ENCODE peak calls at places on chromosomes 5 and 9, in four cellular contexts. C, X, H and U are unnamed samples.

GRCh38 chr5:132046915-132047314 is 13.5 kb upstream of the IL3 start:
- DNase-seq in X (no peak), H (no peak), C (no peak), U (no peak)

GRCh38 chr9:127451681-127452480 is 571 bp downstream of the LRSAM1 start:
- DNase-seq in C (peak; percentile 66), X (peak; percentile 83), H (peak; percentile 47), U (peak; percentile 42)

GRCh38 chr5:168291281-168291960 is at the start of gene WWC1:
- DNase-seq in X (no peak), C (no peak), H (peak; percentile 31), U (peak; percentile 80)

GRCh38 chr9:129287595-129288305 is 109.7 kb upstream of the IER5L start:
- DNase-seq in C (no peak), X (no peak), H (no peak), U (no peak)

GRCh38 chr5:170442921-170443320 is 53.8 kb upstream of the KCNMB1 start:
- DNase-seq in C (no peak), X (no peak), H (no peak), U (no peak)

GRCh38 chr5:176535101-176535654 is 2.0 kb downstream of the RNF44 start:
- DNase-seq in H (peak; percentile 46), C (no peak), X (no peak), U (no peak)

GRCh38 chr9:6029581-6029980 is 14.2 kb upstream of the RANBP6 start:
- DNase-seq in X (no peak), H (no peak), C (no peak), U (no peak)

GRCh38 chr9:122190597-122191381 is 31.1 kb downstream of the MORN5 start:
- DNase-seq in C (no peak), H (no peak), X (no peak), U (no peak)

GRCh38 chr9:127490831-127491230 is 39.5 kb downstream of the LRSAM1 start:
- DNase-seq in C (no peak), H (no peak), X (no peak), U (no peak)

GRCh38 chr5:14071433-14071832 is 71.7 kb upstream of the TRIO start:
- DNase-seq in C (no peak), H (no peak), X (no peak), U (no peak)

GRCh38 chr5:172664018-172664417 is 23.0 kb downstream of the NEURL1B start:
- DNase-seq in H (no peak), X (no peak), C (no peak), U (no peak)

GRCh38 chr5:95244479-95244878 is 40.4 kb downstream of the MCTP1 start:
- DNase-seq in C (no peak), X (no peak), H (no peak), U (no peak)

GRCh38 chr5:147996379-147996778 is 67.4 kb upstream of the SPINK5 start:
- DNase-seq in C (no peak), X (no peak), H (no peak), U (no peak)

GRCh38 chr5:54760182-54760935 is 225.0 kb downstream of the ESM1 start:
- DNase-seq in H (no peak), X (no peak), C (no peak), U (no peak)

GRCh38 chr5:140673187-140673976 is at the start of gene DND1:
- DNase-seq in X (peak; percentile 35), C (no peak), H (no peak), U (no peak)

GRCh38 chr5:73917433-73917832 is 291.4 kb downstream of the ARHGEF28 start:
- DNase-seq in C (no peak), H (no peak), X (no peak), U (no peak)

GRCh38 chr9:31637861-31638260 is 746.6 kb upstream of the ACO1 start:
- DNase-seq in C (no peak), H (no peak), X (no peak), U (no peak)

GRCh38 chr9:86945868-86946711 is 1.2 kb downstream of the GAS1 start:
- DNase-seq in X (no peak), C (peak; percentile 16), H (no peak), U (peak; percentile 28)

GRCh38 chr9:93493949-93494348 is 40.6 kb upstream of the FAM120AOS start:
- DNase-seq in X (no peak), C (no peak), H (no peak), U (no peak)

GRCh38 chr9:134099123-134099761 is 31.4 kb upstream of the BRD3 start:
- DNase-seq in C (peak; percentile 56), X (peak; percentile 69), H (peak; percentile 24), U (peak; percentile 60)

GRCh38 chr9:136169495-136169894 is 35.4 kb downstream of the LHX3 start:
- DNase-seq in H (no peak), X (no peak), C (no peak), U (no peak)

GRCh38 chr5:57184322-57184721 is 10.5 kb downstream of the GPBP1 start:
- DNase-seq in C (no peak), X (peak; percentile 12), H (no peak), U (no peak)
- TF ChIP-seq SPI1 in C (no peak), X (no peak), H (no peak), U (no peak)

GRCh38 chr9:79584655-79584982 is 12.9 kb downstream of the TLE4 start:
- DNase-seq in H (no peak), C (no peak), X (no peak), U (no peak)
- TF ChIP-seq SPI1 in H (no peak), C (no peak), X (no peak), U (no peak)

GRCh38 chr9:112489039-112489546 is 2.5 kb downstream of the KIAA1958 start:
- DNase-seq in C (no peak), H (no peak), X (no peak), U (no peak)

GRCh38 chr9:112486221-112487007 is at the start of gene KIAA1958:
- DNase-seq in H (peak; percentile 40), X (peak; percentile 96), C (peak; percentile 76), U (peak; percentile 86)

GRCh38 chr9:112487799-112488345 is 1.2 kb downstream of the KIAA1958 start:
- DNase-seq in H (no peak), X (no peak), C (no peak), U (no peak)

GRCh38 chr9:112485574-112485973 is 1.1 kb upstream of the KIAA1958 start:
- DNase-seq in C (no peak), H (no peak), X (no peak), U (no peak)

GRCh38 chr9:112487008-112487798 is 576 bp downstream of the KIAA1958 start:
- DNase-seq in X (peak; percentile 56), C (no peak), H (no peak), U (peak; percentile 23)
- TF ChIP-seq SPI1 in X (no peak), C (no peak), H (no peak), U (no peak)

DNA sequence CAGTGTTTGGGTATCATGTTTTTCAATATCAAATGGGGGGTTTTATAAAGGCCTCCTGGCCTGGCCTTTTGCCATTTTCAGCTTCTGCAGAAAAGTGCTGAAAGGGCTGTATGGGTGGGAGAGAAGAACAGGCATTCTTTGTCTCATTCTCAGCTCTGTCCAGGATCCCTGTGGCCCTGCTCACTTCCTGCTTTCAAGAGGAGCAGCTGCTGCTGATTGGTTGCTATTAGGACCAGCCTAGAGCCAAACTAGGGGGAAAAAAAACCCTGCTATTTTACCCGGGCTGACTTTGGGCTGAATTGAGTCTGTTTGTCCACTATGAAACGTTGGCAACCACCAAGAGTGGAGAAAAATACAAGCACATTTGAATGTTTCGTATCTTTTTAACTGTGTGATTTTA is 117.1 kb downstream of the CMYA5 start:
- DNase-seq in C (no peak), H (no peak), X (no peak), U (no peak)
- TF ChIP-seq SPI1 in C (no peak), H (no peak), X (peak; percentile 22), U (peak; percentile 27)